ENCODE peak calls at places on chromosomes 12 and 14, in four cellular contexts. Z is iPS-NIHi11; A is activated CD8-positive, alpha-beta memory T cell treated with anti-CD3 and anti-CD28 coated beads for 1 hour; P is stimulated activated naive CD8-positive, alpha-beta T cell treated with anti-CD3 and anti-CD28 coated beads, Interleukin-15, amount 100 ng/mL, for 72 hours. M is an unnamed sample.

GRCh38 chr12:79298511-79298910 is 392.3 kb downstream of the PAWR start:
- DNase-seq in Z (no peak), A (no peak), P (no peak), M (no peak)

GRCh38 chr12:93015970-93016751 is 87.1 kb upstream of the EEA1 start:
- DNase-seq in Z (peak; percentile 28), A (no peak), P (no peak), M (no peak)

GRCh38 chr12:86550222-86551145 is 294.3 kb upstream of the MGAT4C start:
- DNase-seq in Z (no peak), A (no peak), P (no peak), M (no peak)

GRCh38 chr14:39433452-39433813 is 1.2 kb upstream of the FBXO33 start:
- DNase-seq in Z (no peak), A (no peak), P (no peak), M (no peak)

GRCh38 chr12:24728366-24728765 is 220.5 kb downstream of the BCAT1 start:
- DNase-seq in Z (no peak), A (no peak), P (no peak), M (no peak)

GRCh38 chr14:97180304-97181200 is 383.4 kb downstream of the VRK1 start:
- DNase-seq in Z (no peak), A (no peak), P (no peak), M (no peak)

GRCh38 chr14:104094709-104095425 is 9.4 kb downstream of the ASPG start:
- DNase-seq in Z (peak; percentile 94), A (peak; percentile 10), P (peak; percentile 72), M (no peak)

GRCh38 chr12:49440031-49440430 is 72.8 kb downstream of the SPATS2 start:
- DNase-seq in Z (no peak), A (no peak), P (no peak), M (no peak)

GRCh38 chr12:2057041-2057792 is 4.4 kb downstream of the CACNA1C start:
- DNase-seq in Z (peak; percentile 79), A (no peak), P (peak; percentile 58), M (no peak)

GRCh38 chr12:121590476-121591143 is 9.8 kb upstream of the KDM2B start:
- DNase-seq in Z (no peak), A (peak; percentile 24), P (peak; percentile 83), M (no peak)

GRCh38 chr12:52217223-52217622 is 15.8 kb upstream of the KRT7 start:
- DNase-seq in Z (peak; percentile 67), A (no peak), P (no peak), M (no peak)

GRCh38 chr12:102539651-102540553 is 59.5 kb upstream of the IGF1 start:
- DNase-seq in Z (no peak), A (no peak), P (no peak), M (no peak)

GRCh38 chr12:19963972-19964371 is 404.4 kb upstream of the PDE3A start:
- DNase-seq in Z (no peak), A (no peak), P (no peak), M (no peak)

GRCh38 chr14:58631720-58632119 is 6.0 kb upstream of the DACT1 start:
- DNase-seq in Z (no peak), A (no peak), P (no peak), M (no peak)

GRCh38 chr14:86942939-86943338 is 1050.0 kb downstream of the GALC start:
- DNase-seq in Z (no peak), A (no peak), P (no peak), M (no peak)

GRCh38 chr14:85732031-85732430 is 202.1 kb downstream of the FLRT2 start:
- DNase-seq in Z (no peak), A (no peak), P (no peak), M (no peak)

GRCh38 chr14:103135333-103136075 is 12.2 kb downstream of the TNFAIP2 start:
- DNase-seq in Z (no peak), A (no peak), P (no peak), M (no peak)

GRCh38 chr14:34365309-34365915 is 96.6 kb downstream of the SPTSSA start:
- DNase-seq in Z (no peak), A (no peak), P (no peak), M (no peak)

GRCh38 chr14:61132894-61133293 is 148.2 kb downstream of the TMEM30B start:
- DNase-seq in Z (no peak), A (no peak), P (no peak), M (no peak)

GRCh38 chr12:122732170-122732569 is 1.5 kb upstream of the HCAR1 start:
- DNase-seq in Z (no peak), A (no peak), P (no peak), M (no peak)

GRCh38 chr14:68238956-68239355 is 419.4 kb downstream of the RAD51B start:
- DNase-seq in Z (no peak), A (no peak), P (no peak), M (no peak)

GRCh38 chr12:70196732-70197361 is 46.4 kb upstream of the CNOT2 start:
- DNase-seq in Z (no peak), A (no peak), P (no peak), M (no peak)

GRCh38 chr14:35205737-35206136 is 83.4 kb downstream of the PRORP start:
- DNase-seq in Z (no peak), A (no peak), P (no peak), M (no peak)

GRCh38 chr12:1635656-1636055 is 6.6 kb downstream of the WNT5B start:
- DNase-seq in Z (no peak), A (no peak), P (no peak), M (no peak)

GRCh38 chr12:91171475-91171874 is 11.1 kb downstream of the DCN start:
- DNase-seq in Z (no peak), A (no peak), P (no peak), M (no peak)

GRCh38 chr14:74426202-74426582 is at the start of gene SYNDIG1L:
- DNase-seq in Z (no peak), A (no peak), P (no peak), M (no peak)

GRCh38 chr12:32603858-32604257 is 75.2 kb upstream of the DNM1L start:
- DNase-seq in Z (no peak), A (no peak), P (peak; percentile 69), M (no peak)

GRCh38 chr12:105222326-105222655 is 13.7 kb downstream of the APPL2 start:
- DNase-seq in Z (no peak), A (no peak), P (no peak), M (no peak)

GRCh38 chr14:81474685-81475324 is 58.8 kb downstream of the SEL1L start:
- DNase-seq in Z (no peak), A (no peak), P (no peak), M (no peak)

GRCh38 chr12:92338671-92339070 is 193.0 kb upstream of the BTG1 start:
- DNase-seq in Z (no peak), A (no peak), P (no peak), M (no peak)

GRCh38 chr12:54431911-54432814 is 13.1 kb upstream of the ITGA5 start:
- DNase-seq in Z (peak; percentile 72), A (no peak), P (no peak), M (peak; percentile 83)

GRCh38 chr12:12613334-12613733 is 1.7 kb downstream of the CREBL2 start:
- DNase-seq in Z (no peak), A (no peak), P (no peak), M (no peak)